ENCODE peak calls at places on chromosomes 16 and 17, in six cellular contexts. G, W, Z, N, D and Q are unnamed samples.

GRCh38 chr17:44878627-44879221 is 20.5 kb downstream of the EFTUD2 start:
- DNase-seq in W (peak), N (no peak), Z (no peak), D (no peak), G (peak), Q (peak)

GRCh38 chr17:74199306-74200092 is 4.0 kb upstream of the RPL38 start:
- DNase-seq in Z (no peak), D (peak), G (peak), W (no peak), N (peak), Q (peak)

GRCh38 chr17:27349540-27350021 is 55.7 kb downstream of the WSB1 start:
- DNase-seq in D (peak), N (no peak), G (no peak), Z (no peak), W (no peak), Q (no peak)

GRCh38 chr17:76549215-76549518 is 9.3 kb downstream of the PRCD start:
- DNase-seq in N (no peak), W (no peak), D (no peak), Z (no peak), G (no peak), Q (no peak)

GRCh38 chr17:17063546-17064122 is 21.4 kb downstream of the MPRIP start:
- DNase-seq in W (no peak), Z (no peak), N (peak), D (peak), G (no peak), Q (peak)

GRCh38 chr17:66989579-66989978 is 25.1 kb downstream of the CACNG4 start:
- DNase-seq in Z (no peak), G (no peak), N (no peak), W (no peak), D (no peak), Q (no peak)

GRCh38 chr17:34163681-34164080 is 91.4 kb upstream of the CCL2 start:
- DNase-seq in Z (no peak), N (no peak), W (no peak), G (peak), D (no peak), Q (no peak)

GRCh38 chr17:75502746-75503329 is 12.5 kb downstream of the CASKIN2 start:
- DNase-seq in G (no peak), N (no peak), Z (no peak), W (no peak), D (no peak), Q (no peak)

GRCh38 chr16:55502801-55503366 is 6.0 kb upstream of the LPCAT2 start:
- DNase-seq in W (peak), Z (peak), G (peak), D (peak), N (peak), Q (peak)

GRCh38 chr17:80063815-80064585 is 27.6 kb downstream of the CCDC40 start:
- DNase-seq in W (peak), N (peak), G (peak), Z (peak), D (no peak), Q (no peak)

GRCh38 chr17:80264048-80264792 is 3.6 kb downstream of the RNF213 start:
- DNase-seq in D (no peak), Z (no peak), W (no peak), G (no peak), N (no peak), Q (no peak)

GRCh38 chr16:83666449-83666848 is 141.3 kb upstream of the HSBP1 start:
- DNase-seq in Z (no peak), D (no peak), N (no peak), G (no peak), W (no peak), Q (no peak)

GRCh38 chr16:30903596-30903995 is 7.2 kb downstream of the CTF1 start:
- DNase-seq in W (no peak), D (no peak), N (peak), Z (no peak), G (peak), Q (no peak)

GRCh38 chr16:1871974-1872635 is at the start of gene MEIOB:
- DNase-seq in Z (no peak), D (peak), N (no peak), G (peak), W (no peak), Q (peak)

GRCh38 chr16:55917373-55917919 is 42.3 kb upstream of the CES5A start:
- DNase-seq in W (no peak), Z (no peak), N (no peak), G (no peak), D (no peak), Q (no peak)

GRCh38 chr16:2786061-2786825 is 1.1 kb downstream of the PRSS33 start:
- DNase-seq in Z (no peak), G (no peak), D (peak), W (no peak), N (no peak), Q (no peak)

GRCh38 chr17:36901506-36901905 is 35.8 kb upstream of the LHX1 start:
- DNase-seq in W (no peak), N (no peak), Z (no peak), D (no peak), G (peak), Q (no peak)

GRCh38 chr17:74466111-74466784 is at the start of gene CD300A:
- DNase-seq in W (no peak), G (no peak), D (no peak), N (peak), Z (no peak), Q (no peak)

GRCh38 chr17:14886200-14886739 is 378.9 kb downstream of the PMP22 start:
- DNase-seq in W (no peak), N (no peak), D (no peak), G (no peak), Z (no peak), Q (no peak)

GRCh38 chr16:4003576-4003975 is 112.7 kb downstream of the ADCY9 start:
- DNase-seq in N (no peak), D (no peak), Z (no peak), G (no peak), W (no peak), Q (no peak)

GRCh38 chr16:53369921-53370320 is 64.3 kb upstream of the RBL2 start:
- DNase-seq in Z (no peak), G (peak), W (no peak), D (no peak), N (no peak), Q (no peak)

GRCh38 chr17:27535178-27535928 is 79.1 kb downstream of the KSR1 start:
- DNase-seq in Z (no peak), W (no peak), N (no peak), D (no peak), G (no peak), Q (no peak)

GRCh38 chr16:4081577-4082021 is 34.6 kb downstream of the ADCY9 start:
- DNase-seq in Z (no peak), W (peak), N (no peak), D (no peak), G (no peak), Q (no peak)

GRCh38 chr17:32819035-32819434 is 57.9 kb downstream of the MYO1D start:
- DNase-seq in D (no peak), G (peak), N (no peak), W (no peak), Z (no peak), Q (no peak)

GRCh38 chr16:81486555-81487061 is 42.0 kb downstream of the CMIP start:
- DNase-seq in Z (no peak), G (peak), W (no peak), N (no peak), D (peak), Q (peak)

DNA sequence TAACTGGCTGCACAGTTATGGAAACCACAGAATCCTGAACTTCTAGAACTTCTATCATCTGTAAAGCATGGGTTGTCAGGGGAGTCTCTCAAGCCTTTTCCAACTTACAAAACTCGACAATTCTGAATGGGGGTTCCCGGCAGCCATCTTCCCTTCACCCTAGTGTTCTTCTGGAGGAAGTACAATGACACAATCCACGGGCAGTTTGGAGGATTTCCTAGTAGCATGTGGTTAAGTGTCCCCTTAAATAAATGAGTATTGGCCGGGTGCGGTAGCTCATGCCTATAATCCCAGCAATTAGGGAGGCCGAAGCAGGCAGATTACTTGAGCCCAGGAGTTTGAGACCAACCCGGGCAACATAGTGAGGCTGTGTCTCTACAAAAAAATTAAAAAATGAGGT is 2.1 kb downstream of the SLC16A6 start:
- DNase-seq in G (no peak), W (no peak), D (no peak), Z (no peak), N (peak), Q (peak)
- H3K27ac ChIP-seq in G (no peak), W (no peak), D (no peak), Z (no peak), N (peak), Q (peak)

DNA sequence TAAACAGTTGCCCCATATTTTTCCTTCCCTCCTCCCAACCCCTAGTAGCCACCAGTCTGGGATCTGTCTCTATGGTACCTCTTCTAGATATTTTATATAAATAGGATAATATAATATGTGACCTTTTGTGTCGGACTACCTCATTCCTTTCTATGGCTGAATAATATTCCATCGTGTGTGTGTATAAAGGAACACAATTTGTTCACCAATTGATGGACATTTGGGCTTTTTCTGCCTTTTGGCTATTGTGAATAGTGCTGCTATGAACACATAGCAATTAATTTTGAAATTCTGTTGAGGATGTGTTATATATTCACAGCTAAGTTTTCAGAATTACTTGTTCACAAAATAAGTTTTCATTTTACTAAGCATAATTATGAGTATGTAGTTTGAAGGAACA is 2.5 kb downstream of the NFATC3 start:
- DNase-seq in G (no peak), D (no peak), N (no peak), W (no peak), Z (no peak), Q (no peak)
- H3K27ac ChIP-seq in G (no peak), D (no peak), N (no peak), W (peak), Z (no peak), Q (no peak)

DNA sequence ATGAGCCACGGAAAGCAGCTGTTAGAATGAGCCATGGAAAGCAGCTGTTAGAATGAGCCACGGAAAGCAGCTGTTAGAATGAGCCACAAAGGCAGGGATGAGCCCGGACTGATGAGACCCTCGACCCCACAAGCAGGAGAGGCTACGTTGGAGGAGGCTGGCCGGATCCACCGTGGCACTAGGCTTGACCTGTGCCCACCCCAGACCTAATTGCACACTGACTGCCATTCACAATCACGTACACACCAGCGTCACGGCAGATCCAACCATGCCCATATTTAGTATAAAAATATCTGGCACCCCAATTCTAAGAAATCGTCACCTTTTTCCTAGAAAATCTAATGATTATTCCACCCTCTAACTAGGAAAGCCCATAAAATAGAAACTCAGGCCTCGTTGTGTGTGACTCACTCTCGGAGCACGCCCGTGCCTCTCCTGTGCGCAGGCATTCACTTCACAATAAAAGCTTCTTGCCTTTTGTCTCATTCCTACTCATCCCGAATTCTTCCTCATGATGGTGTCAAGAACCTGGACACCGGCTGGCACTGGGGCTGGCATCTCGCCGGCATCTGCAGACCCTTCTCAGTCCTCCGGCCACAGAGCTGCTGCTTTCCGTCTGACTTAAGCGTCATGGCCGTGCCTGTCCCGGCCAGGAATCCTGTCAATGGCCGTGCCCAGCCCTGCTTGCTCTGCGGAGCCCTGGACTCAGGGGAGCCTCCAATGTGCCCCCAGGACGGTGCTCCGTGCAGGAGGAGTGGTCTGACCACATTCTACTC is 5.5 kb upstream of the SECTM1 start:
- DNase-seq in D (peak), Z (peak), N (no peak), W (peak), G (peak), Q (no peak)
- H3K27ac ChIP-seq in D (no peak), Z (peak), N (no peak), W (peak), G (no peak), Q (peak)

DNA sequence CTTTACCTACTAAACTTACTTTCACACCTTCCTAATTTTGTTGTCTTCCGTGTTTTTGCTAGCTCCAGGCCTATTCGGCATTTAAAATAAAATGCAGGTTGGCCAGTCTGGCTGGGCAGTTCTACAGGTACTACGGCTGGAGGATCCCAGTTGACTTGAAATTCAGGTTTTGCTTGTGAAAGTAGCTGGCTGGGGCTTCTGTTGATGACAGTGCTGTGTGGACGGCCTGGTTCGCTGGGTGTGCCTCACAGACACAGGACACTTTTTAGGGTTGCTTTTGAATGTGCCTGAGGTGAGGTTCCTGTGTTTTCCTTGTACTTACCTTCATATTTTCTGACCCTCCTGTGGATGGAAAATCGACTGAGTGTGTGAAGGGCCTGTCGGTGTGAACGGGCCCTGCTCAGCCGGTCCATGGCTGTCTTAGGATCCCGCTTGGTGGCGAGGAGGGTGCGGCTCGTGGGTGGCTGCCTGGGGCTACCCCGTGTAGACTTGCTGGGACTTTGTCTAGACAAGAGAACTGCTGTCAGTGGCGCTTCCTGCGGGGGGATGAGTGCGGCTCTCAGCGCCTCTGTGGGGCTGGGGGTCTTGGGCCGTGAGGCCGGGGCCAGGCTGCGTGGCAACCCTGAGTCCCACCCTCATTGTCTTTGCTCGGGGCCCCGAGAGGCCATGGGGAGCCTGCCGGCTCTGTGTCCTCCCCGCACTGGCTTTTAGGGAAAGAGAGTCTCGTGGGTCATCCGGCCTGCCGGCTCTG is 18.7 kb upstream of the ZNF750 start:
- DNase-seq in N (no peak), W (no peak), Z (peak), G (no peak), D (peak), Q (no peak)
- H3K27ac ChIP-seq in N (no peak), W (no peak), Z (peak), G (peak), D (no peak), Q (no peak)

GRCh38 chr16:89422527-89422904 is 67.8 kb downstream of the ANKRD11 start:
- DNase-seq in N (no peak), D (peak), Z (no peak), W (no peak), G (peak), Q (no peak)
- H3K27ac ChIP-seq in N (no peak), D (no peak), Z (no peak), W (peak), G (peak), Q (no peak)